ENCODE peak calls at places on chromosomes 1 and 21, in four cellular contexts. H is hippocampal formation, V is lower leg skin, T is IMR-90. Z is an unnamed sample.

GRCh38 chr1:71587961-71588360 is 507.1 kb upstream of the ZRANB2 start:
- DNase-seq in H (peak), V (no peak), T (peak), Z (no peak)

GRCh38 chr1:224185208-224185607 is 2.2 kb downstream of the DEGS1 start:
- DNase-seq in H (no peak), V (no peak), T (no peak), Z (no peak)

GRCh38 chr1:173062156-173062938 is 11.6 kb upstream of the TNFSF18 start:
- DNase-seq in H (no peak), V (no peak), T (peak), Z (peak)

GRCh38 chr1:156691665-156692408 is 13.5 kb downstream of the CRABP2 start:
- DNase-seq in H (no peak), V (no peak), T (peak), Z (no peak)

GRCh38 chr21:45103966-45104520 is 29.7 kb downstream of the ADARB1 start:
- DNase-seq in H (no peak), V (no peak), T (no peak), Z (no peak)

GRCh38 chr1:47696404-47696910 is 258.6 kb downstream of the FOXD2 start:
- DNase-seq in H (no peak), V (no peak), T (no peak), Z (no peak)

GRCh38 chr1:11501491-11501897 is 22.5 kb downstream of the DISP3 start:
- DNase-seq in H (no peak), V (no peak), T (no peak), Z (no peak)

GRCh38 chr1:244088161-244088560 is 37.1 kb downstream of the ZBTB18 start:
- DNase-seq in H (no peak), V (no peak), T (no peak), Z (no peak)

GRCh38 chr21:45655071-45655470 is 11.5 kb downstream of the PCBP3 start:
- DNase-seq in H (no peak), V (no peak), T (peak), Z (no peak)

GRCh38 chr1:111214086-111214801 is 13.3 kb upstream of the CHI3L2 start:
- DNase-seq in H (no peak), V (no peak), T (peak), Z (no peak)

GRCh38 chr1:59138402-59138801 is 158.5 kb upstream of the FGGY start:
- DNase-seq in H (no peak), V (no peak), T (no peak), Z (no peak)

GRCh38 chr21:46093668-46094400 is 4.1 kb upstream of the COL6A2 start:
- DNase-seq in H (no peak), V (no peak), T (no peak), Z (no peak)

GRCh38 chr1:192445849-192446489 is 129.2 kb downstream of the RGS21 start:
- DNase-seq in H (peak), V (peak), T (peak), Z (peak)

GRCh38 chr1:54987830-54988705 is 7.6 kb downstream of the TMEM61 start:
- DNase-seq in H (no peak), V (no peak), T (peak), Z (peak)

Z was measured in brain microvascular endothelial cell.